ENCODE peak calls at places on chromosomes 2 and 18, in four cellular contexts. One of them, this sample, is unnamed. For H3K27me3, the result is how much of the 10 kb centered on the place peaks cover.

GRCh38 chr2:218024336-218024735 is 21.5 kb upstream of the TNS1 start:
- DNase-seq in heart right ventricle: no peak
- DNase-seq in IMR-90: no peak
- DNase-seq in GM23338: no peak
- DNase-seq in this sample: no peak

GRCh38 chr2:39223909-39224308 is 19.9 kb downstream of the CDKL4 start:
- DNase-seq in GM23338: no peak
- DNase-seq in IMR-90: no peak
- DNase-seq in heart right ventricle: no peak
- DNase-seq in this sample: no peak

GRCh38 chr2:22377251-22377650 is 1007.7 kb upstream of the KLHL29 start:
- DNase-seq in IMR-90: no peak
- DNase-seq in GM23338: no peak
- DNase-seq in heart right ventricle: no peak
- DNase-seq in this sample: no peak

GRCh38 chr2:190110131-190110530 is 47.6 kb upstream of the MSTN start:
- DNase-seq in heart right ventricle: no peak
- DNase-seq in IMR-90: peak
- DNase-seq in GM23338: no peak
- DNase-seq in this sample: no peak

GRCh38 chr2:66854304-66854703 is 419.4 kb downstream of the MEIS1 start:
- DNase-seq in GM23338: no peak
- DNase-seq in heart right ventricle: no peak
- DNase-seq in IMR-90: peak
- DNase-seq in this sample: no peak

GRCh38 chr2:204695506-204695905 is 150.2 kb downstream of the PARD3B start:
- DNase-seq in GM23338: no peak
- DNase-seq in IMR-90: peak
- DNase-seq in heart right ventricle: no peak
- DNase-seq in this sample: no peak

GRCh38 chr2:62459106-62459505 is 46.9 kb downstream of the TMEM17 start:
- DNase-seq in IMR-90: no peak
- DNase-seq in heart right ventricle: no peak
- DNase-seq in GM23338: no peak
- DNase-seq in this sample: no peak

GRCh38 chr2:26081601-26082000 is 47.7 kb downstream of the RAB10 start:
- DNase-seq in IMR-90: no peak
- DNase-seq in GM23338: no peak
- DNase-seq in heart right ventricle: no peak
- DNase-seq in this sample: no peak

GRCh38 chr2:26724784-26725515 is 32.4 kb downstream of the KCNK3 start:
- DNase-seq in IMR-90: no peak
- DNase-seq in GM23338: no peak
- DNase-seq in heart right ventricle: no peak
- DNase-seq in this sample: no peak

GRCh38 chr18:35117951-35118411 is 76.8 kb downstream of the MAPRE2 start:
- DNase-seq in GM23338: no peak
- DNase-seq in IMR-90: peak
- DNase-seq in heart right ventricle: peak
- DNase-seq in this sample: no peak

GRCh38 chr2:227822416-227823003 is 8.9 kb downstream of the CCL20 start:
- DNase-seq in heart right ventricle: no peak
- DNase-seq in GM23338: no peak
- DNase-seq in IMR-90: no peak
- DNase-seq in this sample: no peak

GRCh38 chr2:99910903-99911302 is 231.5 kb downstream of the AFF3 start:
- DNase-seq in GM23338: no peak
- DNase-seq in heart right ventricle: no peak
- DNase-seq in IMR-90: peak
- DNase-seq in this sample: no peak

GRCh38 chr2:127508025-127508620 is 18.2 kb downstream of the IWS1 start:
- DNase-seq in IMR-90: peak
- DNase-seq in GM23338: no peak
- DNase-seq in heart right ventricle: no peak
- DNase-seq in this sample: no peak

GRCh38 chr2:10126627-10127026 is 4.1 kb downstream of the RRM2 start:
- DNase-seq in heart right ventricle: no peak
- DNase-seq in GM23338: no peak
- DNase-seq in IMR-90: peak
- DNase-seq in this sample: no peak

GRCh38 chr2:232235206-232235605 is 143.3 kb upstream of the ALPP start:
- DNase-seq in GM23338: no peak
- DNase-seq in IMR-90: no peak
- DNase-seq in heart right ventricle: no peak
- DNase-seq in this sample: no peak

GRCh38 chr2:12861344-12861942 is 144.7 kb downstream of the TRIB2 start:
- DNase-seq in GM23338: no peak
- DNase-seq in IMR-90: peak
- DNase-seq in heart right ventricle: no peak
- DNase-seq in this sample: no peak

GRCh38 chr2:107358362-107358761 is 468.3 kb upstream of the RGPD4 start:
- DNase-seq in GM23338: no peak
- DNase-seq in heart right ventricle: no peak
- DNase-seq in IMR-90: no peak
- DNase-seq in this sample: no peak

GRCh38 chr2:127515383-127515915 is 10.8 kb downstream of the IWS1 start:
- DNase-seq in IMR-90: no peak
- DNase-seq in heart right ventricle: no peak
- DNase-seq in GM23338: peak
- DNase-seq in this sample: no peak

GRCh38 chr2:3223080-3223923 is 154.3 kb downstream of the EIPR1 start:
- DNase-seq in heart right ventricle: no peak
- DNase-seq in GM23338: no peak
- DNase-seq in IMR-90: peak
- DNase-seq in this sample: no peak

GRCh38 chr2:28649481-28650260 is 102.0 kb upstream of the PPP1CB start:
- DNase-seq in heart right ventricle: no peak
- DNase-seq in GM23338: no peak
- DNase-seq in IMR-90: peak
- DNase-seq in this sample: peak

GRCh38 chr18:54215069-54215468 is 9.4 kb downstream of the MBD2 start:
- DNase-seq in IMR-90: peak
- DNase-seq in GM23338: no peak
- DNase-seq in heart right ventricle: no peak
- DNase-seq in this sample: no peak

GRCh38 chr18:57078614-57079013 is 68.3 kb upstream of the BOD1L2 start:
- DNase-seq in IMR-90: no peak
- DNase-seq in GM23338: no peak
- DNase-seq in heart right ventricle: no peak
- DNase-seq in this sample: no peak

GRCh38 chr2:10914272-10914693 is 2.5 kb downstream of the KCNF1 start:
- DNase-seq in IMR-90: no peak
- DNase-seq in GM23338: peak
- DNase-seq in heart right ventricle: no peak
- DNase-seq in this sample: no peak

GRCh38 chr2:84904717-84905174 is 710 bp upstream of the TMSB10 start:
- DNase-seq in heart right ventricle: peak
- DNase-seq in IMR-90: peak
- DNase-seq in GM23338: peak
- DNase-seq in this sample: no peak

GRCh38 chr2:217035967-217036366 is 176.1 kb upstream of the TNP1 start:
- DNase-seq in heart right ventricle: peak
- DNase-seq in GM23338: no peak
- DNase-seq in IMR-90: no peak
- DNase-seq in this sample: no peak

GRCh38 chr18:79799619-79800352 is 2.0 kb downstream of the KCNG2 start:
- DNase-seq in IMR-90: no peak
- DNase-seq in heart right ventricle: no peak
- DNase-seq in GM23338: no peak
- DNase-seq in this sample: no peak

GRCh38 chr18:79802298-79802697 is 4.6 kb downstream of the KCNG2 start:
- DNase-seq in GM23338: no peak
- DNase-seq in heart right ventricle: no peak
- DNase-seq in IMR-90: no peak
- DNase-seq in this sample: no peak

GRCh38 chr18:79801641-79802040 is 3.9 kb downstream of the KCNG2 start:
- DNase-seq in GM23338: no peak
- DNase-seq in IMR-90: no peak
- DNase-seq in heart right ventricle: no peak
- DNase-seq in this sample: no peak

GRCh38 chr18:79800353-79801180 is 2.8 kb downstream of the KCNG2 start:
- DNase-seq in GM23338: no peak
- DNase-seq in heart right ventricle: no peak
- DNase-seq in IMR-90: no peak
- DNase-seq in this sample: no peak

DNA sequence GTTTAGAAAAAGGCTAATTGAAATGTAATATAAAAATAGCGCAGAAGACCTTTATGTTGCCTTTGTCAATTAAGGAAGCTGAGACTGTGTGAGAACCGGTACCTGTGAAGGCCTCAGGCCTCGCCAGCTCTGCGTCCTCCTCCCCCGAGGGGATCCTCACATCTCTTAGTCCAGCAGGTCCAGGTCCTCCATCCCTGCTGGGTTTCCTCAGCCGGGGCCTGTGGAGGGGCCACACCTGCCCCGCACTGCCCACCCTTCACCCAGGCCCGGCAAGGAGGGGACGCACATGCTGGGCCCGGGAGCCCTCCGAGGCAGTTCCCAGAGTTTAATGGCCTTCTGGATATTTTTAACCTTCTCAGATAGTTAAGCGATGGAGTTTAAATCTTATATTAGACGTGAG is 3.5 kb downstream of the KCNG2 start:
- DNase-seq in heart right ventricle: no peak
- DNase-seq in IMR-90: no peak
- DNase-seq in GM23338: no peak
- DNase-seq in this sample: no peak
- H3K27me3 ChIP-seq in heart right ventricle: half or more
- H3K27me3 ChIP-seq in IMR-90: under half
- H3K27me3 ChIP-seq in GM23338: under half
- H3K27me3 ChIP-seq in this sample: under half

GRCh38 chr2:238818576-238818975 is 29.3 kb upstream of the TWIST2 start:
- DNase-seq in IMR-90: peak
- DNase-seq in heart right ventricle: no peak
- DNase-seq in GM23338: no peak
- DNase-seq in this sample: no peak

GRCh38 chr2:238817931-238818330 is 30.0 kb upstream of the TWIST2 start:
- DNase-seq in IMR-90: no peak
- DNase-seq in heart right ventricle: no peak
- DNase-seq in GM23338: no peak
- DNase-seq in this sample: no peak

GRCh38 chr2:238814815-238815214 is 33.1 kb upstream of the TWIST2 start:
- DNase-seq in IMR-90: no peak
- DNase-seq in GM23338: no peak
- DNase-seq in heart right ventricle: no peak
- DNase-seq in this sample: no peak

GRCh38 chr2:238817382-238817781 is 30.5 kb upstream of the TWIST2 start:
- DNase-seq in IMR-90: no peak
- DNase-seq in heart right ventricle: no peak
- DNase-seq in GM23338: peak
- DNase-seq in this sample: no peak

GRCh38 chr2:238816296-238816695 is 31.6 kb upstream of the TWIST2 start:
- DNase-seq in heart right ventricle: no peak
- DNase-seq in IMR-90: no peak
- DNase-seq in GM23338: no peak
- DNase-seq in this sample: no peak
- H3K27me3 ChIP-seq in heart right ventricle: under half
- H3K27me3 ChIP-seq in IMR-90: under half
- H3K27me3 ChIP-seq in GM23338: under half
- H3K27me3 ChIP-seq in this sample: under half

GRCh38 chr2:236172238-236172865 is 4.2 kb upstream of the GBX2 start:
- DNase-seq in IMR-90: no peak
- DNase-seq in GM23338: peak
- DNase-seq in heart right ventricle: no peak
- DNase-seq in this sample: no peak

GRCh38 chr2:236172866-236173733 is 4.9 kb upstream of the GBX2 start:
- DNase-seq in GM23338: peak
- DNase-seq in IMR-90: no peak
- DNase-seq in heart right ventricle: no peak
- DNase-seq in this sample: no peak

GRCh38 chr2:236176417-236176816 is 8.2 kb upstream of the GBX2 start:
- DNase-seq in GM23338: peak
- DNase-seq in heart right ventricle: no peak
- DNase-seq in IMR-90: peak
- DNase-seq in this sample: no peak

GRCh38 chr2:236174608-236175001 is 6.4 kb upstream of the GBX2 start:
- DNase-seq in GM23338: peak
- DNase-seq in heart right ventricle: no peak
- DNase-seq in IMR-90: no peak
- DNase-seq in this sample: no peak

DNA sequence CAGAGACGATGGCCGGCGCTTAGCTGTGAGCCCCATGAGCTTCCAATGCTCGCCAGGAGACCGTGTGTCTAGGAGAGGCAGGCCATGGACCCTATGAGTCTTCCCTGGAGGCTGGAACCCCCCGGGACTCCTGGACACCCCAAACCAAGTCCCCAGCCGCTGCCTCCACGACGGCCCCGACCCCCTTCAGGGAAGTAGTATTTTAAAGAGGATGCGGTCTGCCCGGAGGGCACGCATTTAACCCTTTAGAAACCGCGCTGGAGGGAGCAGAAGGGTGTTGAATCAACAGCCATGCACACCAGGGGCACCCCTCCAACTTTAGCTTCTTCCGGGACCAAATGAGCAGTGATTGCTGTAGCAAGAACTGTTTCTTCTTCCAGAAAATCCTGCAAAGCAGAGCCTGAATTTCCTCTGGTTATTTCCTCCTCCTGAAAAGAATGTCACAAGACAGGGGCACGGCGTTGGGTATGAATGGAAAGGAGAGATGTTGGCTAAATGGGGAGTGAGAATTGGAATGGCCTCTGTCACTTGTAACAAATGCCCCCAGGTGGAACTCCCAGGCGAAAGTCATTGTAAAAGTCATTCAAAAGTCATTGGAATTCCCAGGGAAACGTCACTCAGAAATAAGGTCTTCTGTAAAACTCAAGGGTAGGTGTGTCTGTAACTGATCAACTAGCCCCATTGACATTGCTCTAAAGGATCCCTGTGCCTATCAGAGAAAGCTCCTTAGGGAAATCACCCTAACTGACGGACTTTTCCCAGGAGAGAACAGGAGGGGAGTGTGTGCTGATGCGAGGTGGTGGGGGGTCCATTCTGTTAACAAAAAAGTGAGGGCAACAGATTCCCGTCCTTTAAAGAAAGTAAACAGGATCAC is 5.8 kb upstream of the GBX2 start:
- DNase-seq in GM23338: peak
- DNase-seq in heart right ventricle: no peak
- DNase-seq in IMR-90: no peak
- DNase-seq in this sample: no peak
- H3K27me3 ChIP-seq in GM23338: half or more
- H3K27me3 ChIP-seq in heart right ventricle: half or more
- H3K27me3 ChIP-seq in IMR-90: half or more
- H3K27me3 ChIP-seq in this sample: under half

GRCh38 chr2:51657849-51658248 is 625.9 kb upstream of the NRXN1 start:
- DNase-seq in heart right ventricle: no peak
- DNase-seq in GM23338: no peak
- DNase-seq in IMR-90: no peak
- DNase-seq in this sample: no peak

DNA sequence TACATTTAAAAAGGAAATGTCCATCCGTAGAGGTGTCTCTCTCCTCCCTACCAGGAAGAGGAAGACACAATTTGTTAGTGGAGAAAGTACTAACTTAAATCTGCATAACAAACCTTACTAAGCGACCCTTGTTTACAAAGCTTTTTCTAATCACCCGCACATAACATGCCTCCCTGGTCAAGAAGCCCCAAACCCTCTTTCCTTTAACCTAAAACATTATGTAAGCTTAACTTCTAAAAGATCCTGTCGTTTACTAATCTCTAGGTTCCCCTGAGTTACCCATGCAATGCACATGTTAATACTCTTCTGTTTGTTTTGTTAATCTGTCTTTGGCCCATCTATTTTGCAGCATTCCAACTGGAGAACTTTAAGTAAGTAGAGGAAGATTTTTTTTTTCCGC is 630.3 kb upstream of the NRXN1 start:
- DNase-seq in IMR-90: no peak
- DNase-seq in heart right ventricle: no peak
- DNase-seq in GM23338: peak
- DNase-seq in this sample: no peak
- H3K27me3 ChIP-seq in IMR-90: under half
- H3K27me3 ChIP-seq in heart right ventricle: under half
- H3K27me3 ChIP-seq in GM23338: under half
- H3K27me3 ChIP-seq in this sample: under half

This sample was measured in HCT116.